ENCODE peak calls at places on chromosome 21, in ten cellular contexts. J is ovary; V is spleen; A is heart left ventricle; S is endothelial cell of umbilical vein; B is K562; D is CD8-positive, alpha-beta T cell; H is brain microvascular endothelial cell; L is kidney epithelial cell; N is tibial artery. E is an unnamed sample.

GRCh38 chr21:29540289-29540688 is 241.6 kb downstream of the BACH1 start:
- DNase-seq in J (no peak), V (no peak), A (no peak), S (no peak), B (no peak), D (no peak), H (no peak), L (no peak), N (no peak), E (no peak)

GRCh38 chr21:38487906-38488639 is 10.2 kb downstream of the ERG start:
- DNase-seq in J (no peak), V (no peak), A (no peak), S (peak; percentile 75), B (no peak), D (no peak), H (no peak), L (peak; percentile 21), N (no peak), E (no peak)

GRCh38 chr21:45374826-45375455 is 30.0 kb upstream of the COL18A1 start:
- DNase-seq in J (no peak), V (peak; percentile 56), A (peak; percentile 12), S (no peak), B (no peak), D (no peak), H (no peak), L (no peak), N (no peak), E (no peak)

GRCh38 chr21:45479691-45480675 is 62.3 kb downstream of the SLC19A1 start:
- DNase-seq in J (no peak), V (no peak), A (no peak), S (no peak), B (no peak), D (peak; percentile 31), H (no peak), L (no peak), N (no peak), E (no peak)

GRCh38 chr21:39316062-39316461 is 2.6 kb upstream of the BRWD1 start:
- DNase-seq in J (no peak), V (no peak), A (no peak), S (no peak), B (no peak), D (no peak), H (no peak), L (no peak), N (no peak), E (no peak)

GRCh38 chr21:46120301-46121285 is 22.7 kb downstream of the COL6A2 start:
- DNase-seq in J (peak; percentile 33), V (peak; percentile 60), A (peak; percentile 19), S (no peak), B (no peak), D (no peak), H (no peak), L (no peak), N (no peak), E (no peak)

GRCh38 chr21:44366586-44367211 is 13.3 kb downstream of the TRPM2 start:
- DNase-seq in J (no peak), V (peak; percentile 69), A (no peak), S (no peak), B (no peak), D (no peak), H (no peak), L (no peak), N (no peak), E (no peak)

GRCh38 chr21:34969431-34970036 is 79.6 kb downstream of the RUNX1 start:
- DNase-seq in J (no peak), V (no peak), A (no peak), S (no peak), B (no peak), D (no peak), H (no peak), L (no peak), N (no peak), E (no peak)

GRCh38 chr21:25963186-25963585 is 207.4 kb downstream of the APP start:
- DNase-seq in J (no peak), V (no peak), A (no peak), S (peak; percentile 95), B (no peak), D (no peak), H (no peak), L (peak; percentile 57), N (no peak), E (no peak)

GRCh38 chr21:44416193-44416592 is 39.1 kb upstream of the LRRC3 start:
- DNase-seq in J (no peak), V (peak; percentile 19), A (no peak), S (no peak), B (no peak), D (no peak), H (no peak), L (no peak), N (peak; percentile 5), E (no peak)

GRCh38 chr21:45540601-45540970 is 1.7 kb downstream of the SLC19A1 start:
- DNase-seq in J (peak; percentile 15), V (peak; percentile 72), A (no peak), S (no peak), B (no peak), D (no peak), H (no peak), L (no peak), N (peak; percentile 16), E (no peak)

GRCh38 chr21:29318354-29318753 is 19.6 kb downstream of the BACH1 start:
- DNase-seq in J (no peak), V (no peak), A (no peak), S (no peak), B (no peak), D (no peak), H (no peak), L (no peak), N (no peak), E (no peak)

GRCh38 chr21:14382486-14382834 is 486 bp downstream of the HSPA13 start:
- DNase-seq in J (no peak), V (no peak), A (no peak), S (no peak), B (no peak), D (no peak), H (peak; percentile 2), L (no peak), N (no peak), E (no peak)
- TF ChIP-seq CTCF in J (no peak), V (no peak), A (no peak), S (no peak), B (no peak), D (no peak), H (no peak), L (no peak), N (no peak), E (no peak)

GRCh38 chr21:28207776-28208175 is 784.9 kb downstream of the LTN1 start:
- DNase-seq in J (no peak), V (no peak), A (no peak), S (peak; percentile 10), B (no peak), D (no peak), H (peak; percentile 9), L (no peak), N (no peak), E (peak; percentile 75)
- H3K36me3 ChIP-seq in J (no peaks in the 10 kb centered on the region), V (no peaks in the 10 kb centered on the region), A (no peaks in the 10 kb centered on the region), S (no peaks in the 10 kb centered on the region), B (no peaks in the 10 kb centered on the region), D (no peaks in the 10 kb centered on the region), H (no peaks in the 10 kb centered on the region), L (no peaks in the 10 kb centered on the region), N (no peaks in the 10 kb centered on the region), E (no peaks in the 10 kb centered on the region)

GRCh38 chr21:43312751-43313169 is 114.2 kb downstream of the SIK1 start:
- DNase-seq in J (peak; percentile 20), V (no peak), A (no peak), S (no peak), B (no peak), D (no peak), H (no peak), L (no peak), N (no peak), E (no peak)
- TF ChIP-seq CTCF in J (no peak), V (no peak), A (no peak), S (no peak), B (no peak), D (no peak), H (no peak), L (no peak), N (no peak), E (no peak)

DNA sequence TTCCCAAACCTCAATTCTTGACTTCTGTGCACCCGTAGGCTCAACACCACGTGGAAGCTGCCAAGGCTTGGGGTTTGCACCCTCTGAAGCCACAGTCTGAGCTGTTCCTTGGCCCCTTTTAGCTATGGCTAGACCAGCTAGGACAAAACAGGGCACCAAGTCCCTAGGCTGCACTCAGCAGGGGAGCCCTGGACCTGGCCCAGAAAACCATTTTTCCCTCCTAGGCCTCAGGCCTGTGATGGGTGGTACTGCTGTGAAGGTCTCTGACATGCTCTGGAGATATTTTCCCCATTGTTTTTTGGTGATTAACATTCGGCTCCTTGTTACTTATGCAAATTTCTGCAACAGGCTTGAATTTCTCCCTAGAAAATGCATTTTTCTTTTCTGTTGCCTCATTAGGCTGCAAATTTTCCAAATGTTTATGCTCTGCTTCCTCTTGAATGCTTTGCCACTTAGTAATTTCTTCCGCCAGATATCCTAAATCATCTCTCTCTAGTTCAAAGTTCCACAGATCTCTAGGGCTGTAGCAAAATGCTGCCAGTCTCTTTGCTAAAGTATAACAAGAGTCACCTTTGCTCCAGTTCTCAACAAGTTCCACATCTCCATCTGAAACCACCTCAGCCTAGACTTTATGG is 69.0 kb upstream of the KRTAP19-8 start:
- DNase-seq in J (no peak), V (no peak), A (no peak), S (no peak), B (no peak), D (no peak), H (no peak), L (no peak), N (no peak), E (no peak)
- H3K36me3 ChIP-seq in J (no peaks in the 10 kb centered on the region), V (no peaks in the 10 kb centered on the region), A (no peaks in the 10 kb centered on the region), S (no peaks in the 10 kb centered on the region), B (no peaks in the 10 kb centered on the region), D (no peaks in the 10 kb centered on the region), H (no peaks in the 10 kb centered on the region), L (no peaks in the 10 kb centered on the region), N (no peaks in the 10 kb centered on the region), E (no peaks in the 10 kb centered on the region)

DNA sequence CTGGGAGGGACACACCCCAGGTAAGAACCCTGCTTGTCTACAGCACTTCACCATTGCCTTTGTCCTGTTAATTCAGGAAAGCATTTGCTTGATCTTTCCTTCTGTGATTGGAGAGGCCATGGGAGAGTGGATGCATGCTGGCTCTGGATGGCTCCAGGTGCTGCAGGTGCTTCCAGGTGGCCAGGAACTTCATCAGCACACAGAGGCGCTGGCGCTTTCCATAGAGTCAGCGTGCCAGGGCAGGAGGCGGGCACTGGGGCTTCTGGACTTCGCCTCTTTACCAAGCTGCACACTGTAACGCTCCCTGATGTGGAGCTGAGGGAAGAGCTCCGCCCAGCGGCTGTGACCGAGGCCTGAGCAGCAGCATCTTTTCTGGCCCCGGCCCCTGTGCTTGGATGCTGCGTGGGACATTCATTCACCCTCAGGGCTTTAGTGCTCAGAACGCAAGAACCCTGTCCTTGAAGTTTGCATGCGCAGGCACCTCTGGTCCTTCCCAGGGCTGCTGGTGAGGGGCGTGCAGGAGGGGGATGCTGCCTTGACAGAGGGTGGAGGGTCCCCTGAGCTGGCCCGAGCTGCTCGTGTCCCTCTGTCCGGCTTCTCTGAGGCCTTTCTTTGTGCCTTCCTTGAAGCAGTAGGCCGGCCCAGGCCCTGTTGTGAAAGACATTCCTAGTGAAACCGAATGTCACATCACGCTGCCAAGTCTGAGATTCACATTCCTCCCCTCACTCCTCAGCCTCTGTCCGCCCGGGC is 1.6 kb upstream of the MX2 start:
- DNase-seq in J (no peak), V (peak; percentile 80), A (peak; percentile 47), S (no peak), B (no peak), D (no peak), H (no peak), L (no peak), N (peak; percentile 76), E (peak; percentile 26)
- TF ChIP-seq CTCF in J (no peak), V (no peak), A (no peak), S (no peak), B (peak; percentile 32), D (no peak), H (peak; percentile 35), L (peak; percentile 17), N (no peak), E (peak; percentile 11)